ENCODE peak calls at places on chromosomes 13 and 19, in five cellular contexts. N is ovary; R is CD4-positive, CD25-positive, alpha-beta regulatory T cell; B is astrocyte of the spinal cord; E is stomach. I is an unnamed sample.

GRCh38 chr19:57171551-57172081 is 4.3 kb upstream of the DUXA start:
- DNase-seq in N (peak; percentile 34), R (peak; percentile 30), B (peak; percentile 38), E (no peak), I (peak; percentile 49)

GRCh38 chr13:48828962-48829405 is 146.7 kb upstream of the FNDC3A start:
- DNase-seq in N (no peak), R (no peak), B (no peak), E (no peak), I (no peak)

GRCh38 chr13:26325876-26326275 is 71.9 kb downstream of the CDK8 start:
- DNase-seq in N (no peak), R (no peak), B (no peak), E (no peak), I (no peak)

GRCh38 chr13:29435125-29435911 is 160.2 kb downstream of the SLC7A1 start:
- DNase-seq in N (peak; percentile 23), R (no peak), B (peak; percentile 91), E (no peak), I (no peak)

GRCh38 chr19:55352040-55352439 is 2.5 kb downstream of the COX6B2 start:
- DNase-seq in N (no peak), R (no peak), B (no peak), E (no peak), I (no peak)

GRCh38 chr13:22936228-22936627 is 244.6 kb upstream of the SGCG start:
- DNase-seq in N (no peak), R (no peak), B (no peak), E (no peak), I (no peak)

GRCh38 chr19:10271543-10272086 is 695 bp downstream of the ICAM1 start:
- DNase-seq in N (peak; percentile 49), R (peak; percentile 36), B (no peak), E (no peak), I (no peak)

GRCh38 chr13:82961757-82962156 is 920.5 kb downstream of the SLITRK1 start:
- DNase-seq in N (no peak), R (no peak), B (no peak), E (no peak), I (no peak)

GRCh38 chr19:4606921-4607678 is 32.2 kb upstream of the TNFAIP8L1 start:
- DNase-seq in N (no peak), R (no peak), B (no peak), E (no peak), I (no peak)

GRCh38 chr19:10430505-10431253 is 10.3 kb downstream of the PDE4A start:
- DNase-seq in N (no peak), R (no peak), B (no peak), E (peak; percentile 77), I (peak; percentile 83)

GRCh38 chr13:34867590-34867989 is 74.5 kb upstream of the NBEA start:
- DNase-seq in N (no peak), R (no peak), B (peak; percentile 62), E (no peak), I (no peak)

GRCh38 chr19:58356236-58356970 is 3.1 kb upstream of the A1BG start:
- DNase-seq in N (no peak), R (no peak), B (no peak), E (no peak), I (peak; percentile 45)

GRCh38 chr13:98941536-98941935 is 36.3 kb downstream of the DOCK9 start:
- DNase-seq in N (no peak), R (no peak), B (no peak), E (no peak), I (no peak)

GRCh38 chr19:35546532-35546931 is 1.1 kb downstream of the TMEM147 start:
- DNase-seq in N (no peak), R (no peak), B (no peak), E (no peak), I (no peak)

GRCh38 chr13:25738342-25738771 is 313.5 kb downstream of the SHISA2 start:
- DNase-seq in N (no peak), R (no peak), B (peak; percentile 78), E (peak; percentile 37), I (no peak)

GRCh38 chr13:84651288-84651687 is 769.0 kb upstream of the SLITRK1 start:
- DNase-seq in N (no peak), R (no peak), B (peak; percentile 76), E (no peak), I (no peak)

GRCh38 chr19:13071444-13072205 is 31.0 kb downstream of the LYL1 start:
- DNase-seq in N (no peak), R (no peak), B (no peak), E (no peak), I (no peak)

GRCh38 chr19:8196271-8196908 is 12.8 kb upstream of the CERS4 start:
- DNase-seq in N (no peak), R (no peak), B (no peak), E (no peak), I (no peak)

GRCh38 chr19:46015080-46015960 is 7.5 kb downstream of the PGLYRP1 start:
- DNase-seq in N (no peak), R (peak; percentile 65), B (peak; percentile 8), E (peak; percentile 90), I (peak; percentile 91)

GRCh38 chr13:98285317-98285716 is 108.2 kb upstream of the RNF113B start:
- DNase-seq in N (no peak), R (no peak), B (no peak), E (no peak), I (no peak)

GRCh38 chr19:30003862-30004261 is 61.8 kb downstream of the URI1 start:
- DNase-seq in N (no peak), R (no peak), B (no peak), E (no peak), I (no peak)

GRCh38 chr13:60051754-60052153 is 112.0 kb downstream of the DIAPH3 start:
- DNase-seq in N (no peak), R (no peak), B (no peak), E (no peak), I (no peak)

GRCh38 chr13:20016649-20017364 is 58.3 kb downstream of the ZMYM2 start:
- DNase-seq in N (no peak), R (no peak), B (no peak), E (no peak), I (no peak)

GRCh38 chr19:16659464-16659831 is 496 bp downstream of the SMIM7 start:
- DNase-seq in N (no peak), R (no peak), B (no peak), E (peak; percentile 26), I (no peak)

GRCh38 chr13:30346159-30346788 is 38.9 kb upstream of the KATNAL1 start:
- DNase-seq in N (no peak), R (peak; percentile 25), B (no peak), E (peak; percentile 59), I (no peak)

GRCh38 chr13:95067303-95067702 is 233.9 kb downstream of the ABCC4 start:
- DNase-seq in N (no peak), R (no peak), B (peak; percentile 15), E (no peak), I (no peak)

GRCh38 chr13:85896516-85897450 is 97.6 kb upstream of the SLITRK6 start:
- DNase-seq in N (no peak), R (no peak), B (no peak), E (no peak), I (no peak)

GRCh38 chr19:21256722-21257121 is 72.5 kb downstream of the ZNF708 start:
- DNase-seq in N (no peak), R (no peak), B (no peak), E (no peak), I (no peak)

GRCh38 chr13:44876782-44877324 is 112.4 kb downstream of the NUFIP1 start:
- DNase-seq in N (peak; percentile 14), R (no peak), B (no peak), E (no peak), I (no peak)

GRCh38 chr13:60629158-60629557 is 232.1 kb downstream of the TDRD3 start:
- DNase-seq in N (no peak), R (no peak), B (no peak), E (no peak), I (no peak)

GRCh38 chr19:51015691-51016267 is 3.7 kb downstream of the KLK10 start:
- DNase-seq in N (peak; percentile 29), R (no peak), B (no peak), E (no peak), I (no peak)

GRCh38 chr19:51016798-51017683 is 2.5 kb downstream of the KLK10 start:
- DNase-seq in N (peak; percentile 89), R (no peak), B (no peak), E (peak; percentile 77), I (no peak)

GRCh38 chr19:51020988-51021651 is 1.6 kb upstream of the KLK10 start:
- DNase-seq in N (peak; percentile 58), R (no peak), B (peak; percentile 25), E (peak; percentile 34), I (no peak)

GRCh38 chr19:51019544-51019925 is at the start of gene KLK10:
- DNase-seq in N (peak; percentile 58), R (no peak), B (no peak), E (no peak), I (no peak)

GRCh38 chr19:51018745-51019543 is 565 bp downstream of the KLK10 start:
- DNase-seq in N (peak; percentile 90), R (no peak), B (no peak), E (peak; percentile 43), I (no peak)
- H3K4me3 ChIP-seq in N (peak overlapping the region; percentile 45), R (no peak overlapping the region), B (no peak overlapping the region), E (peak overlapping the region; percentile 29), I (peak overlapping the region; percentile 43)

GRCh38 chr13:102399791-102400618 is 1.8 kb downstream of the FGF14 start:
- DNase-seq in N (no peak), R (no peak), B (no peak), E (no peak), I (peak; percentile 37)
- H3K4me3 ChIP-seq in N (peak overlapping the region; percentile 38), R (no peak overlapping the region), B (peak overlapping the region; percentile 46), E (peak overlapping the region; percentile 59), I (peak overlapping the region; percentile 56)

DNA sequence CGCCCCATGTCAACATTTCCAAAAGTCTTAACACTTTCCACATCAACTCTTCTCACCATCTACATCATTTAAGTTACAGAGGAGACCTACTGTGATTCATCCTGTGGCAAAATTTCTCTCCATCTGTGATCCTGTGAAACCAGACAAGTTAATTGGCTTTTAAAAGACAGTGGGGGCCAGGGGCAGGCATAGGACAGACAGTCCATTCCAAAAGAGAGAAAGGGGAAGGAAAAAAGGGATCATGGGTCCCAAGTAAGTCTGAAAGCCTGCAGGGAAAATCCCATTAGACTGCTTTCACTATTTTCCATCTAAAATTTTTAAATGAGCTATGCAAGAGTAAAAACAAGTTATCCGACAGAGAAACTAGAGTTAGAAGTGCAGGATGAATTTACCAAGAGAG is 121.0 kb downstream of the MRPL57 start:
- DNase-seq in N (no peak), R (no peak), B (no peak), E (no peak), I (no peak)
- H3K4me3 ChIP-seq in N (peak overlapping the region; percentile 66), R (peak overlapping the region; percentile 74), B (peak overlapping the region; percentile 89), E (peak overlapping the region; percentile 96), I (peak overlapping the region; percentile 99)

DNA sequence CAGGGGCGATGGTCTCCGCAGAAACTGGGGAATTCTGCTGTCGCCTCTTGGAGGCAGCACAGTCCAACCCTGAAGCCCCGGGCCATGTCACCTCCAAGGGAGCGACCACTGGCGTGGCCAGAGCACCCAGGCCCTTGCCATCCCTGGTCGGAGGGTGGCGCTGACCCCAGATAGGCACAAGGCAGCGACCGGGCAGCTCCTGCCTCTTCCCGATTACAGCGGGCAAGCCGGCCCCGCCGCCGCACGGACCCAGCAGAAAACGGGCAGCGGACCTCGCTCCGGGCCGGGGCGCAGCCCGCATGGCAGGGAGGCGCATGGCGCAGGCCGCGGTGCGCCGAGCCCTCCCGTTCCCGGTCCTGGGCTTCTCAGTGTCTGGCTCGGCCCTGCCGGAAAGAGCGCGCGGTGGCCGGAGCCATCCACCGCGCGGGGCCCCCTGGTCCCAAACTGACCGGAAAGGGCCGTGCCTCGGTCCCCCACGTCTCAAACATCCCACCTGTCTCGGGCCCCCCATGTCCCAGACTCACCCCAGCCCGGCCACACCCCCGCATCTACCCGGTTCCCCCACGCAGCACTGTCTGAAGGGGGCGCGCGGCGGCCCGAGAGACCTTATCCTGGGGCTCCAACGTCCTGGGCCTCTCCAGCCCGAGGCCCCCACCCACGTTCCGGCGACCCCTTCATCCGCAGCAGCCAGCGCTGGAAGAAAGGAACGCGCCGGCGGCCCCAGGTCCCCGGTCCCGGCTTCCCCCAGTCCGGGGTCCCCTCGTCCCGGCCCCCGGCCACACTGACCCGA is 725 bp downstream of the CERS1 start:
- DNase-seq in N (no peak), R (no peak), B (peak; percentile 22), E (no peak), I (no peak)
- H3K4me3 ChIP-seq in N (peak overlapping the region; percentile 30), R (no peak overlapping the region), B (peak overlapping the region; percentile 30), E (peak overlapping the region; percentile 41), I (peak overlapping the region; percentile 37)